ENCODE peak calls at places on chromosomes 6 and 20, in four cellular contexts. L is activated T-cell treated with anti-CD3 and anti-CD28 coated beads, Interleukin-2, amount 50 U/mL, for 72 hours; Q is COR-L47; T is CD8-positive, alpha-beta memory T cell. M is an unnamed sample.

GRCh38 chr20:19074828-19075516 is 137.5 kb upstream of the SLC24A3 start:
- DNase-seq in L (peak), Q (no peak), T (peak), M (peak)

GRCh38 chr20:62887147-62887859 is 25.7 kb upstream of the TCFL5 start:
- DNase-seq in L (peak), Q (peak), T (peak), M (peak)

GRCh38 chr6:12309070-12309469 is 18.9 kb downstream of the EDN1 start:
- DNase-seq in L (no peak), Q (no peak), T (no peak), M (no peak)

GRCh38 chr6:148251891-148252290 is 90.7 kb upstream of the SASH1 start:
- DNase-seq in L (no peak), Q (no peak), T (no peak), M (no peak)

GRCh38 chr20:63076421-63076820 is 69.7 kb upstream of the BHLHE23 start:
- DNase-seq in L (no peak), Q (no peak), T (no peak), M (no peak)

GRCh38 chr20:50838707-50839385 is 44.0 kb downstream of the BCAS4 start:
- DNase-seq in L (no peak), Q (no peak), T (no peak), M (no peak)

GRCh38 chr20:57498425-57499400 is 26.2 kb downstream of the CTCFL start:
- DNase-seq in L (peak), Q (peak), T (peak), M (peak)

GRCh38 chr6:52207066-52207465 is 20.9 kb downstream of the IL17A start:
- DNase-seq in L (no peak), Q (no peak), T (no peak), M (no peak)

GRCh38 chr6:112401083-112401482 is 54.0 kb downstream of the RFPL4B start:
- DNase-seq in L (no peak), Q (no peak), T (no peak), M (no peak)

GRCh38 chr6:75611011-75611701 is 9.5 kb downstream of the SENP6 start:
- DNase-seq in L (no peak), Q (no peak), T (no peak), M (no peak)

GRCh38 chr6:1869766-1870165 is 260.1 kb downstream of the FOXC1 start:
- DNase-seq in L (no peak), Q (no peak), T (no peak), M (no peak)

GRCh38 chr6:53293691-53294090 is 55.1 kb downstream of the ELOVL5 start:
- DNase-seq in L (no peak), Q (no peak), T (no peak), M (no peak)

GRCh38 chr6:148203281-148203925 is 139.2 kb upstream of the SASH1 start:
- DNase-seq in L (no peak), Q (no peak), T (no peak), M (no peak)

GRCh38 chr6:42304313-42304712 is 86.7 kb upstream of the MRPS10 start:
- DNase-seq in L (no peak), Q (no peak), T (no peak), M (no peak)

GRCh38 chr20:25551413-25552210 is 33.7 kb downstream of the NINL start:
- DNase-seq in L (no peak), Q (no peak), T (no peak), M (no peak)

GRCh38 chr6:48113130-48113529 is 2.1 kb upstream of the PTCHD4 start:
- DNase-seq in L (no peak), Q (no peak), T (no peak), M (no peak)

GRCh38 chr6:134295953-134296553 is 21.9 kb downstream of the SGK1 start:
- DNase-seq in L (no peak), Q (no peak), T (no peak), M (no peak)

GRCh38 chr6:16674666-16675392 is 86.4 kb downstream of the ATXN1 start:
- DNase-seq in L (no peak), Q (no peak), T (no peak), M (no peak)

GRCh38 chr6:14121936-14122344 is 4.4 kb downstream of the CD83 start:
- DNase-seq in L (peak), Q (no peak), T (no peak), M (peak)

GRCh38 chr6:2968600-2969135 is 2.7 kb downstream of the SERPINB6 start:
- DNase-seq in L (no peak), Q (no peak), T (no peak), M (no peak)

GRCh38 chr6:18171861-18172260 is 16.6 kb downstream of the KDM1B start:
- DNase-seq in L (no peak), Q (no peak), T (no peak), M (no peak)

GRCh38 chr6:68256391-68256790 is 378.7 kb upstream of the ADGRB3 start:
- DNase-seq in L (no peak), Q (no peak), T (no peak), M (no peak)

GRCh38 chr6:48978016-48978415 is 485.0 kb downstream of the MMUT start:
- DNase-seq in L (no peak), Q (no peak), T (no peak), M (no peak)

GRCh38 chr20:23356203-23356602 is 5.6 kb downstream of the NXT1 start:
- DNase-seq in L (no peak), Q (no peak), T (no peak), M (no peak)

GRCh38 chr20:58652606-58653303 is 1.7 kb downstream of the STX16 start:
- DNase-seq in L (no peak), Q (no peak), T (no peak), M (no peak)

GRCh38 chr6:158717341-158718328 is 67.8 kb downstream of the SYTL3 start:
- DNase-seq in L (no peak), Q (no peak), T (peak), M (no peak)

GRCh38 chr20:12053348-12053747 is 135.7 kb downstream of the BTBD3 start:
- DNase-seq in L (no peak), Q (no peak), T (no peak), M (peak)

GRCh38 chr20:60055740-60056139 is 97.5 kb downstream of the CDH26 start:
- DNase-seq in L (peak), Q (no peak), T (peak), M (peak)

GRCh38 chr6:44332585-44332984 is 9.9 kb upstream of the SPATS1 start:
- DNase-seq in L (no peak), Q (no peak), T (no peak), M (no peak)

GRCh38 chr6:52365317-52365716 is 3.4 kb downstream of the PAQR8 start:
- DNase-seq in L (no peak), Q (no peak), T (no peak), M (no peak)

GRCh38 chr6:121158438-121158837 is 175.8 kb downstream of the TBC1D32 start:
- DNase-seq in L (no peak), Q (no peak), T (no peak), M (no peak)

GRCh38 chr6:110999634-111000270 is 17.9 kb downstream of the RPF2 start:
- DNase-seq in L (no peak), Q (no peak), T (peak), M (no peak)

GRCh38 chr20:54122189-54122588 is 51.6 kb downstream of the CYP24A1 start:
- DNase-seq in L (no peak), Q (no peak), T (no peak), M (no peak)

GRCh38 chr6:107315116-107315515 is 144.2 kb downstream of the PDSS2 start:
- DNase-seq in L (no peak), Q (no peak), T (no peak), M (no peak)

GRCh38 chr6:151239603-151240035 is at the start of gene AKAP12:
- DNase-seq in L (peak), Q (no peak), T (no peak), M (peak)

GRCh38 chr6:159979136-159979874 is 10.4 kb downstream of the IGF2R start:
- DNase-seq in L (peak), Q (no peak), T (no peak), M (peak)

GRCh38 chr20:4217349-4217761 is 202.0 kb upstream of the RNF24 start:
- DNase-seq in L (no peak), Q (no peak), T (no peak), M (no peak)

GRCh38 chr6:80767808-80768207 is 661.3 kb downstream of the BCKDHB start:
- DNase-seq in L (no peak), Q (no peak), T (no peak), M (no peak)

GRCh38 chr20:4167261-4168004 is 152.1 kb upstream of the RNF24 start:
- DNase-seq in L (no peak), Q (no peak), T (no peak), M (no peak)

M was measured in activated CD8-positive, alpha-beta T cell treated with anti-CD3 and anti-CD28 coated beads for 36 hours.